ENCODE peak calls at places on chromosomes 1 and 21, in six cellular contexts. One of them, this sample, is unnamed.

GRCh38 chr1:169697769-169698168 is 13.7 kb downstream of the SELL start:
- DNase-seq in OCI-LY7: peak; percentile 33
- DNase-seq in HCT116: no peak
- DNase-seq in epithelial cell of esophagus: no peak
- DNase-seq in IMR-90: no peak
- DNase-seq in fibroblast of pulmonary artery: no peak
- DNase-seq in this sample: no peak

GRCh38 chr1:90944006-90944405 is 77.8 kb downstream of the ZNF644 start:
- DNase-seq in OCI-LY7: no peak
- DNase-seq in HCT116: no peak
- DNase-seq in epithelial cell of esophagus: no peak
- DNase-seq in IMR-90: no peak
- DNase-seq in fibroblast of pulmonary artery: no peak
- DNase-seq in this sample: no peak

GRCh38 chr1:81559662-81560350 is 240.9 kb upstream of the ADGRL2 start:
- DNase-seq in OCI-LY7: no peak
- DNase-seq in HCT116: no peak
- DNase-seq in epithelial cell of esophagus: peak; percentile 25
- DNase-seq in IMR-90: no peak
- DNase-seq in fibroblast of pulmonary artery: peak; percentile 24
- DNase-seq in this sample: peak; percentile 34

GRCh38 chr1:161098161-161099068 is at the start of gene KLHDC9:
- DNase-seq in OCI-LY7: peak; percentile 86
- DNase-seq in HCT116: peak; percentile 69
- DNase-seq in epithelial cell of esophagus: peak; percentile 68
- DNase-seq in IMR-90: peak; percentile 54
- DNase-seq in fibroblast of pulmonary artery: peak; percentile 79
- DNase-seq in this sample: peak; percentile 81

GRCh38 chr1:59484090-59484489 is 187.2 kb downstream of the FGGY start:
- DNase-seq in OCI-LY7: no peak
- DNase-seq in HCT116: peak; percentile 41
- DNase-seq in epithelial cell of esophagus: peak; percentile 84
- DNase-seq in IMR-90: peak; percentile 94
- DNase-seq in fibroblast of pulmonary artery: peak; percentile 86
- DNase-seq in this sample: peak; percentile 82

GRCh38 chr21:27645285-27645684 is 678.4 kb upstream of the ADAMTS5 start:
- DNase-seq in OCI-LY7: no peak
- DNase-seq in HCT116: no peak
- DNase-seq in epithelial cell of esophagus: peak; percentile 92
- DNase-seq in IMR-90: peak; percentile 47
- DNase-seq in fibroblast of pulmonary artery: peak; percentile 8
- DNase-seq in this sample: peak; percentile 29

GRCh38 chr1:2810281-2810680 is 8.8 kb upstream of the TTC34 start:
- DNase-seq in OCI-LY7: no peak
- DNase-seq in HCT116: no peak
- DNase-seq in epithelial cell of esophagus: no peak
- DNase-seq in IMR-90: no peak
- DNase-seq in fibroblast of pulmonary artery: no peak
- DNase-seq in this sample: no peak

GRCh38 chr1:161966076-161966475 is 57.6 kb downstream of the OLFML2B start:
- DNase-seq in OCI-LY7: no peak
- DNase-seq in HCT116: no peak
- DNase-seq in epithelial cell of esophagus: no peak
- DNase-seq in IMR-90: no peak
- DNase-seq in fibroblast of pulmonary artery: no peak
- DNase-seq in this sample: peak; percentile 60

GRCh38 chr1:924619-925323 is 1.0 kb downstream of the SAMD11 start:
- DNase-seq in OCI-LY7: no peak
- DNase-seq in HCT116: no peak
- DNase-seq in epithelial cell of esophagus: peak; percentile 47
- DNase-seq in IMR-90: peak; percentile 36
- DNase-seq in fibroblast of pulmonary artery: peak; percentile 29
- DNase-seq in this sample: no peak

GRCh38 chr1:26792924-26793323 is 5.2 kb downstream of the PIGV start:
- DNase-seq in OCI-LY7: no peak
- DNase-seq in HCT116: no peak
- DNase-seq in epithelial cell of esophagus: no peak
- DNase-seq in IMR-90: no peak
- DNase-seq in fibroblast of pulmonary artery: no peak
- DNase-seq in this sample: no peak

GRCh38 chr1:24567792-24568388 is 12.0 kb downstream of the NCMAP start:
- DNase-seq in OCI-LY7: no peak
- DNase-seq in HCT116: no peak
- DNase-seq in epithelial cell of esophagus: peak; percentile 75
- DNase-seq in IMR-90: no peak
- DNase-seq in fibroblast of pulmonary artery: no peak
- DNase-seq in this sample: peak; percentile 15

GRCh38 chr1:212328248-212328647 is 43.0 kb downstream of the PPP2R5A start:
- DNase-seq in OCI-LY7: no peak
- DNase-seq in HCT116: no peak
- DNase-seq in epithelial cell of esophagus: no peak
- DNase-seq in IMR-90: peak; percentile 45
- DNase-seq in fibroblast of pulmonary artery: peak; percentile 41
- DNase-seq in this sample: no peak

GRCh38 chr1:108053291-108054023 is 88.5 kb upstream of the VAV3 start:
- DNase-seq in OCI-LY7: no peak
- DNase-seq in HCT116: no peak
- DNase-seq in epithelial cell of esophagus: peak; percentile 40
- DNase-seq in IMR-90: peak; percentile 2
- DNase-seq in fibroblast of pulmonary artery: peak; percentile 75
- DNase-seq in this sample: peak; percentile 65

GRCh38 chr1:164858233-164858632 is 299.2 kb downstream of the PBX1 start:
- DNase-seq in OCI-LY7: no peak
- DNase-seq in HCT116: no peak
- DNase-seq in epithelial cell of esophagus: no peak
- DNase-seq in IMR-90: no peak
- DNase-seq in fibroblast of pulmonary artery: peak; percentile 22
- DNase-seq in this sample: no peak

GRCh38 chr1:64072089-64072835 is 131.2 kb upstream of the UBE2U start:
- DNase-seq in OCI-LY7: no peak
- DNase-seq in HCT116: no peak
- DNase-seq in epithelial cell of esophagus: peak; percentile 46
- DNase-seq in IMR-90: peak; percentile 29
- DNase-seq in fibroblast of pulmonary artery: peak; percentile 81
- DNase-seq in this sample: peak; percentile 52

GRCh38 chr1:183630748-183631147 is 4.8 kb downstream of the ARPC5 start:
- DNase-seq in OCI-LY7: no peak
- DNase-seq in HCT116: no peak
- DNase-seq in epithelial cell of esophagus: no peak
- DNase-seq in IMR-90: peak; percentile 36
- DNase-seq in fibroblast of pulmonary artery: peak; percentile 45
- DNase-seq in this sample: peak; percentile 47

GRCh38 chr1:225700164-225700740 is 47.3 kb upstream of the ENAH start:
- DNase-seq in OCI-LY7: no peak
- DNase-seq in HCT116: peak; percentile 88
- DNase-seq in epithelial cell of esophagus: peak; percentile 98
- DNase-seq in IMR-90: peak; percentile 98
- DNase-seq in fibroblast of pulmonary artery: peak; percentile 97
- DNase-seq in this sample: peak; percentile 96

GRCh38 chr21:35053356-35054096 is 4.4 kb upstream of the RUNX1 start:
- DNase-seq in OCI-LY7: no peak
- DNase-seq in HCT116: no peak
- DNase-seq in epithelial cell of esophagus: no peak
- DNase-seq in IMR-90: no peak
- DNase-seq in fibroblast of pulmonary artery: peak; percentile 8
- DNase-seq in this sample: peak; percentile 39

GRCh38 chr1:156104065-156104810 is 10.3 kb upstream of the LMNA start:
- DNase-seq in OCI-LY7: no peak
- DNase-seq in HCT116: no peak
- DNase-seq in epithelial cell of esophagus: peak; percentile 95
- DNase-seq in IMR-90: peak; percentile 80
- DNase-seq in fibroblast of pulmonary artery: peak; percentile 94
- DNase-seq in this sample: peak; percentile 76

GRCh38 chr1:51644533-51645197 is 27.8 kb downstream of the OSBPL9 start:
- DNase-seq in OCI-LY7: no peak
- DNase-seq in HCT116: peak; percentile 48
- DNase-seq in epithelial cell of esophagus: peak; percentile 75
- DNase-seq in IMR-90: peak; percentile 85
- DNase-seq in fibroblast of pulmonary artery: peak; percentile 87
- DNase-seq in this sample: peak; percentile 90

GRCh38 chr1:12031039-12031980 is 12.0 kb downstream of the MIIP start:
- DNase-seq in OCI-LY7: peak; percentile 63
- DNase-seq in HCT116: no peak
- DNase-seq in epithelial cell of esophagus: peak; percentile 29
- DNase-seq in IMR-90: peak; percentile 23
- DNase-seq in fibroblast of pulmonary artery: peak; percentile 38
- DNase-seq in this sample: peak; percentile 65
- TF ChIP-seq CTCF in OCI-LY7: peak; percentile 86
- TF ChIP-seq CTCF in HCT116: peak; percentile 51
- TF ChIP-seq CTCF in epithelial cell of esophagus: peak; percentile 49
- TF ChIP-seq CTCF in IMR-90: peak; percentile 45
- TF ChIP-seq CTCF in fibroblast of pulmonary artery: peak; percentile 58
- TF ChIP-seq CTCF in this sample: peak; percentile 84

DNA sequence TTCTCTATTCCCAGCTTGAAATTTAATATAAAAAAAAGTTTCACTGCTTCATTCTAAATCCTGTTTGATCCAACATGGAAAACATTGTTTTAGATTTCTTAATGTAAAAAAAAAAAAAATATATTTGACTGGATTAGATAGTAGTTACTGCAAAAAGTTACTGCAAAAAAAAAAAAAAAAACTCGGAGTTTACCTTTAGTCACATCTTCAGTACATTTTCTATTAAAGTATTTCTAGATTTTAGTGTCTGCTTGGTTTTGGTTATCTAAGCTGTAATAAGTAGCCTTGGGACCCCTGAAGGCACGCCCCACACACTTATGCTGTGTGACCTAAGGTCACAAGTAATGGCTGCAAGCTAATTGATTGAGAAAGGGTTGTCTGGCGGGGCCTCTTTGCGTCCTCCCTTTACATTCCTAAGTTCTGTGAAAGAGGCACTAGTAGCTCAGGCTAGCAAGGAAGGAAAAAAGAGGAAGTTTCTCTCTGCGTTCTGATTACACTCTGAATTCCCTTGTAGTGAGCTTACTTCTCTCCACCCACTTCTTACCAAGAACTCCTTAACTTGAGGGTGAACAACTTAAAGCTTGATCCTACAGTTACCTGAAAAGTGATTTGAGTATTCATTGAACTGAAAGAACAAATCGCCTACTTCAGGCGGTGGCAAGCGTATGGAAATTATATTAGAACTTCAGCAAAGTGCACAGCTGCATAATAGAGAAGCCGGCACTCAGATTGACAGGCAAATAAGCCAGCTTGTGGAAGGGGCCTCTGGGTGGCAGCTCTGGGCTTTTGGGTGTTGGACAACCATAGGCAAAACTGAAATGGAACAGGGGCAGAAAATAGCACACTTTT is 464.2 kb downstream of the USP25 start:
- DNase-seq in OCI-LY7: peak; percentile 6
- DNase-seq in HCT116: no peak
- DNase-seq in epithelial cell of esophagus: peak; percentile 83
- DNase-seq in IMR-90: peak; percentile 79
- DNase-seq in fibroblast of pulmonary artery: peak; percentile 88
- DNase-seq in this sample: peak; percentile 93
- H3K4me3 ChIP-seq in OCI-LY7: no peak overlapping the region
- H3K4me3 ChIP-seq in HCT116: no peak overlapping the region
- H3K4me3 ChIP-seq in epithelial cell of esophagus: peak overlapping the region; percentile 53
- H3K4me3 ChIP-seq in IMR-90: peak overlapping the region; percentile 26
- H3K4me3 ChIP-seq in fibroblast of pulmonary artery: peak overlapping the region; percentile 61
- H3K4me3 ChIP-seq in this sample: peak overlapping the region; percentile 56

GRCh38 chr1:109969907-109970306 is 14.7 kb upstream of the AHCYL1 start:
- DNase-seq in OCI-LY7: no peak
- DNase-seq in HCT116: no peak
- DNase-seq in epithelial cell of esophagus: no peak
- DNase-seq in IMR-90: no peak
- DNase-seq in fibroblast of pulmonary artery: no peak
- DNase-seq in this sample: no peak

GRCh38 chr1:109977225-109977624 is 7.3 kb upstream of the AHCYL1 start:
- DNase-seq in OCI-LY7: no peak
- DNase-seq in HCT116: no peak
- DNase-seq in epithelial cell of esophagus: no peak
- DNase-seq in IMR-90: no peak
- DNase-seq in fibroblast of pulmonary artery: no peak
- DNase-seq in this sample: no peak

GRCh38 chr1:109975718-109976117 is 8.8 kb upstream of the AHCYL1 start:
- DNase-seq in OCI-LY7: no peak
- DNase-seq in HCT116: no peak
- DNase-seq in epithelial cell of esophagus: peak; percentile 70
- DNase-seq in IMR-90: peak; percentile 85
- DNase-seq in fibroblast of pulmonary artery: peak; percentile 91
- DNase-seq in this sample: peak; percentile 91

GRCh38 chr1:109969430-109969829 is 15.1 kb upstream of the AHCYL1 start:
- DNase-seq in OCI-LY7: no peak
- DNase-seq in HCT116: no peak
- DNase-seq in epithelial cell of esophagus: peak; percentile 64
- DNase-seq in IMR-90: peak; percentile 84
- DNase-seq in fibroblast of pulmonary artery: peak; percentile 39
- DNase-seq in this sample: peak; percentile 78

DNA sequence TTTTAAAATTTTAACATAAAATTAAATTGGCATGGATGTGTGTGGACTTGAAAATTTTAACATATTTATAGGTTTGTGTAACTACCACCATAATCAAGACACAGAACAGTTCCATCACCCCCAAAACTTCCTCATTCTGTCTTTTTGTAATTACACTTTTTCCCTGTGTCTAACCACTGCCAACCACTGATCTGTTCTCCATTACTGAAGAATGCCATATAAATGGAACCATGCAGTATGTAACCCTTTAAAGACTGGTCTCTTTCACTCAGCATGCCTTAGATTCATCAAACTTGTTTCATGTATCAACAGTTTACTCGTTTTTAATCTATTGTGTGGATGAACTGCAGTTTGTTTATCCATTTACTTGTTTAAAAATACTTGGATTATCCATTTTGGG is 13.0 kb upstream of the AHCYL1 start:
- DNase-seq in OCI-LY7: no peak
- DNase-seq in HCT116: no peak
- DNase-seq in epithelial cell of esophagus: no peak
- DNase-seq in IMR-90: no peak
- DNase-seq in fibroblast of pulmonary artery: no peak
- DNase-seq in this sample: no peak
- TF ChIP-seq CTCF in OCI-LY7: no peak
- TF ChIP-seq CTCF in HCT116: no peak
- TF ChIP-seq CTCF in epithelial cell of esophagus: no peak
- TF ChIP-seq CTCF in IMR-90: no peak
- TF ChIP-seq CTCF in fibroblast of pulmonary artery: no peak
- TF ChIP-seq CTCF in this sample: no peak

GRCh38 chr1:196873385-196873784 is 14.5 kb upstream of the CFHR4 start:
- DNase-seq in OCI-LY7: no peak
- DNase-seq in HCT116: no peak
- DNase-seq in epithelial cell of esophagus: no peak
- DNase-seq in IMR-90: no peak
- DNase-seq in fibroblast of pulmonary artery: no peak
- DNase-seq in this sample: no peak

GRCh38 chr1:196875935-196876334 is 11.9 kb upstream of the CFHR4 start:
- DNase-seq in OCI-LY7: no peak
- DNase-seq in HCT116: no peak
- DNase-seq in epithelial cell of esophagus: no peak
- DNase-seq in IMR-90: no peak
- DNase-seq in fibroblast of pulmonary artery: no peak
- DNase-seq in this sample: no peak

DNA sequence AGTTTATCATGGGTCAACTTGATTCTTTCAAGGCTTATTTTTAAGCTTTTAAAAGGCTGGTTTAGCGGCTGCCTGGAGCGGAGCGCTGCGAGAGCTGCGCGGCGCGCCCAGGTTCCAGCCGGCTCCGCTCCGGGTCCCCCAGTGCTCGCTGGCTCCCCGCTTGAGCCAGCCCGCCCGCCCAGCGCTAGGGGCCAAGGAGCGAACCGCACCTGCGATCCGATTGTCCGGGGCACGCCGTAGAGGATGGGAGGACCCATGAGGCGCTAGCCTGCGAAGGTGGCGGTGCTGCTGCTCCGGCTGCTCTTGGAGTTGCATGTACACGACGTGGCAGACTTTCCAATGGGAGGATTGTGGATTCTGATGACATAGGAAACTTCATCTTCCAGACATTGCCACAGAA is 9.9 kb upstream of the CFHR4 start:
- DNase-seq in OCI-LY7: no peak
- DNase-seq in HCT116: no peak
- DNase-seq in epithelial cell of esophagus: peak; percentile 24
- DNase-seq in IMR-90: peak; percentile 12
- DNase-seq in fibroblast of pulmonary artery: peak; percentile 17
- DNase-seq in this sample: peak; percentile 23
- H3K4me3 ChIP-seq in OCI-LY7: no peak overlapping the region
- H3K4me3 ChIP-seq in HCT116: no peak overlapping the region
- H3K4me3 ChIP-seq in epithelial cell of esophagus: no peak overlapping the region
- H3K4me3 ChIP-seq in IMR-90: peak overlapping the region; percentile 19
- H3K4me3 ChIP-seq in fibroblast of pulmonary artery: peak overlapping the region; percentile 27
- H3K4me3 ChIP-seq in this sample: peak overlapping the region; percentile 35

This sample was measured in choroid plexus epithelial cell.